ENCODE peak calls at places on chromosomes 16 and 17, in eight cellular contexts. T, P, S, R, B, E, Q and W are unnamed samples.

GRCh38 chr17:44024271-44024663 is 9.5 kb upstream of the TMEM101 start:
- DNase-seq in R (no peak), B (no peak), E (no peak), P (no peak), S (no peak), T (no peak), Q (no peak), W (peak; percentile 99)

GRCh38 chr17:32497431-32498205 is 10.8 kb downstream of the CDK5R1 start:
- DNase-seq in S (no peak), Q (no peak), P (no peak), T (no peak), E (no peak), B (no peak), R (no peak), W (no peak)

GRCh38 chr17:80270836-80271235 is 10.2 kb downstream of the RNF213 start:
- DNase-seq in S (peak; percentile 36), E (no peak), T (peak; percentile 52), R (peak; percentile 22), P (peak; percentile 57), B (peak; percentile 85), Q (no peak), W (peak; percentile 22)

GRCh38 chr17:82351713-82352488 is 7.1 kb upstream of the TEX19 start:
- DNase-seq in S (peak; percentile 79), R (peak; percentile 83), T (peak; percentile 94), Q (peak; percentile 47), P (peak; percentile 86), E (peak; percentile 89), B (peak; percentile 87), W (peak; percentile 92)

GRCh38 chr16:82298472-82298871 is 128.4 kb upstream of the MPHOSPH6 start:
- DNase-seq in R (no peak), S (no peak), E (no peak), Q (no peak), B (no peak), T (no peak), P (no peak), W (no peak)

GRCh38 chr17:58282442-58282841 is 1.7 kb upstream of the MPO start:
- DNase-seq in P (no peak), Q (no peak), R (no peak), T (no peak), S (no peak), E (no peak), B (peak; percentile 6), W (no peak)

GRCh38 chr17:33142703-33143299 is 150.3 kb downstream of the ASIC2 start:
- DNase-seq in Q (no peak), S (no peak), R (no peak), E (no peak), P (no peak), B (peak; percentile 10), T (peak; percentile 37), W (no peak)

GRCh38 chr17:34820922-34821321 is 140.3 kb downstream of the CCT6B start:
- DNase-seq in E (no peak), S (no peak), P (no peak), T (no peak), R (no peak), Q (no peak), B (no peak), W (no peak)

GRCh38 chr16:53504161-53504663 is 1.2 kb upstream of the AKTIP start:
- DNase-seq in Q (no peak), R (no peak), B (no peak), S (no peak), P (peak; percentile 42), T (peak; percentile 80), E (peak; percentile 60), W (no peak)

GRCh38 chr17:56681561-56682266 is 88.2 kb downstream of the NOG start:
- DNase-seq in Q (no peak), E (no peak), P (peak; percentile 43), T (peak; percentile 73), R (no peak), S (no peak), B (no peak), W (no peak)

GRCh38 chr16:81551141-81551808 is 106.7 kb downstream of the CMIP start:
- DNase-seq in Q (no peak), E (peak; percentile 38), R (no peak), P (peak; percentile 20), B (no peak), T (peak; percentile 54), S (no peak), W (no peak)

GRCh38 chr17:62671553-62671952 is 44.1 kb downstream of the MRC2 start:
- DNase-seq in T (no peak), R (no peak), B (no peak), Q (no peak), S (no peak), E (peak; percentile 55), P (no peak), W (no peak)

GRCh38 chr17:83202002-83203000 is 122.9 kb downstream of the METRNL start:
- DNase-seq in B (no peak), P (peak; percentile 16), E (peak; percentile 39), S (no peak), T (no peak), R (peak; percentile 0), Q (no peak), W (no peak)